ENCODE peak calls at places on chromosomes 7 and 10, in eight cellular contexts. Z, M, J, L, B, P, G and R are unnamed samples.

GRCh38 chr10:86103391-86104101 is 263.0 kb downstream of the GRID1 start:
- DNase-seq in M (no peak), L (no peak), G (no peak), J (no peak), P (no peak), B (no peak), Z (no peak), R (no peak)

GRCh38 chr10:72186633-72187330 is 29.0 kb upstream of the ANAPC16 start:
- DNase-seq in P (no peak), B (no peak), G (peak; percentile 8), M (peak; percentile 31), Z (no peak), L (peak; percentile 83), J (no peak), R (no peak)

GRCh38 chr7:716636-717035 is 9.9 kb upstream of the DNAAF5 start:
- DNase-seq in L (no peak), M (no peak), P (no peak), B (no peak), Z (no peak), J (no peak), G (no peak), R (no peak)

GRCh38 chr10:119113805-119114732 is 10.2 kb downstream of the DENND10 start:
- DNase-seq in J (no peak), Z (no peak), L (peak; percentile 90), P (no peak), M (peak; percentile 89), B (no peak), G (peak; percentile 66), R (no peak)

GRCh38 chr7:106450716-106451115 is 165.9 kb upstream of the NAMPT start:
- DNase-seq in L (no peak), P (no peak), M (no peak), B (no peak), G (no peak), J (no peak), Z (no peak), R (no peak)

GRCh38 chr10:24706479-24707118 is 17.1 kb downstream of the ARHGAP21 start:
- DNase-seq in Z (no peak), J (peak; percentile 39), M (peak; percentile 80), L (peak; percentile 91), G (no peak), P (no peak), B (peak; percentile 69), R (peak; percentile 49)

GRCh38 chr7:17580141-17580540 is 281.7 kb downstream of the AHR start:
- DNase-seq in P (no peak), G (no peak), M (peak; percentile 56), J (peak; percentile 11), L (peak; percentile 26), Z (no peak), B (peak; percentile 43), R (no peak)

GRCh38 chr7:34823650-34824258 is 165.7 kb downstream of the NPSR1 start:
- DNase-seq in J (peak; percentile 15), P (peak; percentile 61), G (no peak), L (peak; percentile 9), Z (peak; percentile 49), M (peak; percentile 77), B (no peak), R (no peak)

GRCh38 chr7:54813398-54813797 is 54.4 kb upstream of the SEC61G start:
- DNase-seq in Z (no peak), G (no peak), J (no peak), M (peak; percentile 27), L (peak; percentile 51), B (no peak), P (no peak), R (no peak)

GRCh38 chr10:3102721-3103410 is 35.5 kb downstream of the PFKP start:
- DNase-seq in B (no peak), J (no peak), M (no peak), G (no peak), L (peak; percentile 92), Z (peak; percentile 42), P (no peak), R (no peak)

GRCh38 chr7:150351587-150352194 is 10.3 kb upstream of the RARRES2 start:
- DNase-seq in M (no peak), G (no peak), B (no peak), P (no peak), Z (no peak), L (peak; percentile 49), J (no peak), R (no peak)

GRCh38 chr7:137771679-137772078 is 75.1 kb downstream of the DGKI start:
- DNase-seq in J (no peak), M (peak; percentile 68), L (peak; percentile 43), P (no peak), G (no peak), Z (no peak), B (no peak), R (no peak)

GRCh38 chr7:24576171-24577052 is 3.2 kb downstream of the PALS2 start:
- DNase-seq in Z (no peak), M (peak; percentile 68), P (peak; percentile 63), J (no peak), B (peak; percentile 75), L (peak; percentile 74), G (no peak), R (no peak)

GRCh38 chr7:16619979-16620408 is 25.6 kb downstream of the ANKMY2 start:
- DNase-seq in Z (no peak), P (peak; percentile 35), B (no peak), M (no peak), G (no peak), J (no peak), L (no peak), R (no peak)

GRCh38 chr7:25584557-25584956 is 356.3 kb upstream of the NPVF start:
- DNase-seq in M (no peak), P (no peak), J (no peak), G (no peak), L (no peak), Z (no peak), B (no peak), R (no peak)

GRCh38 chr10:43001427-43001795 is 75.5 kb upstream of the RET start:
- DNase-seq in Z (no peak), J (no peak), M (no peak), L (no peak), P (no peak), B (no peak), G (no peak), R (no peak)

GRCh38 chr10:22823109-22823508 is 104.7 kb upstream of the ARMC3 start:
- DNase-seq in M (peak; percentile 62), L (peak; percentile 45), Z (no peak), G (no peak), B (peak; percentile 79), J (no peak), P (no peak), R (no peak)

GRCh38 chr10:126006906-126007305 is 110.5 kb downstream of the FANK1 start:
- DNase-seq in P (no peak), G (no peak), Z (no peak), B (no peak), J (no peak), L (no peak), M (no peak), R (no peak)

GRCh38 chr7:130996841-130997231 is 262.8 kb upstream of the KLF14 start:
- DNase-seq in J (no peak), B (no peak), M (no peak), G (no peak), Z (peak; percentile 59), L (no peak), P (no peak), R (no peak)

GRCh38 chr10:125155101-125155500 is 5.3 kb downstream of the CTBP2 start:
- DNase-seq in M (peak; percentile 38), Z (no peak), L (peak; percentile 32), B (no peak), P (no peak), G (no peak), J (peak; percentile 33), R (no peak)

GRCh38 chr7:123571684-123572083 is 14.1 kb upstream of the NDUFA5 start:
- DNase-seq in Z (no peak), L (no peak), B (no peak), G (no peak), M (no peak), J (no peak), P (no peak), R (no peak)

GRCh38 chr10:3197354-3198003 is 24.9 kb upstream of the PITRM1 start:
- DNase-seq in Z (peak; percentile 68), M (peak; percentile 94), B (no peak), P (peak; percentile 67), G (no peak), L (peak; percentile 66), J (peak; percentile 47), R (peak; percentile 74)

GRCh38 chr7:44445986-44446671 is 44.3 kb downstream of the NUDCD3 start:
- DNase-seq in M (no peak), G (no peak), L (no peak), P (no peak), J (no peak), B (no peak), Z (no peak), R (peak; percentile 19)

GRCh38 chr10:132281915-132282666 is 25.7 kb downstream of the STK32C start:
- DNase-seq in P (no peak), L (no peak), Z (peak; percentile 18), B (no peak), J (no peak), G (no peak), M (no peak), R (no peak)

GRCh38 chr10:33287112-33287511 is 47.4 kb downstream of the NRP1 start:
- DNase-seq in J (no peak), P (no peak), L (no peak), B (no peak), M (no peak), G (no peak), Z (no peak), R (no peak)

GRCh38 chr10:35643151-35643975 is 1.3 kb upstream of the FZD8 start:
- DNase-seq in L (peak; percentile 35), G (no peak), Z (peak; percentile 41), J (peak; percentile 68), B (no peak), M (peak; percentile 81), P (peak; percentile 34), R (peak; percentile 20)

GRCh38 chr7:138049505-138050116 is 26.6 kb upstream of the AKR1D1 start:
- DNase-seq in P (no peak), L (no peak), Z (no peak), G (no peak), J (no peak), M (no peak), B (no peak), R (no peak)

GRCh38 chr10:96422525-96422924 is 63.7 kb upstream of the OPALIN start:
- DNase-seq in J (no peak), B (no peak), L (no peak), M (no peak), G (no peak), P (no peak), Z (no peak), R (no peak)

GRCh38 chr7:26157520-26158105 is 5.6 kb downstream of the NFE2L3 start:
- DNase-seq in B (no peak), P (no peak), M (no peak), L (no peak), G (no peak), Z (no peak), J (no peak), R (no peak)